ENCODE peak calls at places on chromosomes 16 and 17, in seven cellular contexts. X is GM12865, S is heart left ventricle, H is transverse colon, N is fibroblast of lung, K is BE2C, M is right atrium auricular region. U is an unnamed sample.

GRCh38 chr16:87765473-87765775 is 362 bp downstream of the KLHDC4 start:
- DNase-seq in S (no peak), N (no peak), M (no peak), K (no peak), X (peak; percentile 48), H (peak; percentile 15), U (no peak)

GRCh38 chr16:74570412-74571301 is 36.3 kb downstream of the GLG1 start:
- DNase-seq in S (no peak), M (no peak), K (no peak), H (no peak), N (no peak), X (no peak), U (peak; percentile 48)

GRCh38 chr17:46943511-46944393 is 20.8 kb downstream of the GOSR2 start:
- DNase-seq in N (peak; percentile 17), S (no peak), X (no peak), K (peak; percentile 33), M (no peak), H (no peak), U (peak; percentile 30)

GRCh38 chr17:62064791-62065563 is at the start of gene MED13:
- DNase-seq in N (peak; percentile 37), S (peak; percentile 81), M (peak; percentile 65), X (peak; percentile 54), K (peak; percentile 77), H (peak; percentile 71), U (peak; percentile 27)

GRCh38 chr17:71379512-71379911 is 741.3 kb upstream of the SOX9 start:
- DNase-seq in X (no peak), H (no peak), S (no peak), M (no peak), N (no peak), K (no peak), U (no peak)

GRCh38 chr17:21228845-21229244 is 14.9 kb upstream of the TMEM11 start:
- DNase-seq in N (no peak), S (peak; percentile 3), H (no peak), M (no peak), X (no peak), K (no peak), U (no peak)

GRCh38 chr17:68790931-68791330 is 164.3 kb downstream of the ABCA8 start:
- DNase-seq in S (no peak), H (no peak), N (no peak), X (no peak), M (no peak), K (no peak), U (peak; percentile 99)

GRCh38 chr17:52227926-52228325 is 69.4 kb upstream of the CA10 start:
- DNase-seq in X (no peak), N (no peak), M (no peak), S (no peak), K (no peak), H (no peak), U (no peak)

GRCh38 chr17:66644311-66644710 is 190.6 kb upstream of the CACNG5 start:
- DNase-seq in N (no peak), M (no peak), K (no peak), S (no peak), H (no peak), X (no peak), U (peak; percentile 9)

GRCh38 chr16:27232875-27233605 is 29.7 kb downstream of the KDM8 start:
- DNase-seq in S (peak; percentile 36), X (no peak), K (no peak), M (no peak), N (no peak), H (no peak), U (peak; percentile 44)

GRCh38 chr17:80882926-80883685 is 108.5 kb upstream of the CHMP6 start:
- DNase-seq in H (no peak), M (no peak), N (no peak), K (peak; percentile 4), X (no peak), S (peak; percentile 24), U (no peak)

GRCh38 chr17:77530591-77530990 is 389.8 kb downstream of the SEC14L1 start:
- DNase-seq in N (no peak), K (no peak), M (no peak), S (no peak), X (no peak), H (no peak), U (no peak)

GRCh38 chr17:27540300-27541105 is 84.3 kb downstream of the KSR1 start:
- DNase-seq in X (no peak), N (peak; percentile 100), H (peak; percentile 85), M (peak; percentile 97), K (no peak), S (peak; percentile 82), U (peak; percentile 99)

GRCh38 chr17:53626286-53626685 is 196.4 kb upstream of the KIF2B start:
- DNase-seq in M (no peak), X (no peak), K (no peak), H (no peak), S (no peak), N (peak; percentile 79), U (peak; percentile 56)

GRCh38 chr17:32566303-32566702 is 79.5 kb downstream of the CDK5R1 start:
- DNase-seq in N (no peak), S (no peak), K (no peak), M (no peak), H (no peak), X (no peak), U (no peak)
- H3K4me3 ChIP-seq in N (no peak overlapping the region), S (no peak overlapping the region), K (no peak overlapping the region), M (no peak overlapping the region), H (no peak overlapping the region), X (no peak overlapping the region), U (no peak overlapping the region)

GRCh38 chr16:78507576-78507975 is 408.1 kb downstream of the WWOX start:
- DNase-seq in X (no peak), H (no peak), S (no peak), K (no peak), M (no peak), N (no peak), U (no peak)

GRCh38 chr16:78503501-78504110 is 404.2 kb downstream of the WWOX start:
- DNase-seq in M (peak; percentile 69), X (peak; percentile 49), N (peak; percentile 86), H (peak; percentile 44), S (no peak), K (peak; percentile 23), U (peak; percentile 64)

GRCh38 chr16:78504391-78504945 is 405.0 kb downstream of the WWOX start:
- DNase-seq in N (peak; percentile 61), K (no peak), M (peak; percentile 65), X (no peak), H (peak; percentile 30), S (no peak), U (peak; percentile 3)

GRCh38 chr16:78506372-78507193 is 407.1 kb downstream of the WWOX start:
- DNase-seq in N (no peak), M (no peak), K (no peak), H (no peak), S (no peak), X (no peak), U (no peak)

GRCh38 chr16:78505544-78506371 is 406.3 kb downstream of the WWOX start:
- DNase-seq in K (no peak), N (peak; percentile 67), S (peak; percentile 76), H (peak; percentile 30), X (no peak), M (peak; percentile 77), U (peak; percentile 52)
- TF ChIP-seq CTCF in K (no peak), N (peak; percentile 60), S (peak; percentile 14), H (peak; percentile 25), X (no peak), M (no peak), U (peak; percentile 33)

DNA sequence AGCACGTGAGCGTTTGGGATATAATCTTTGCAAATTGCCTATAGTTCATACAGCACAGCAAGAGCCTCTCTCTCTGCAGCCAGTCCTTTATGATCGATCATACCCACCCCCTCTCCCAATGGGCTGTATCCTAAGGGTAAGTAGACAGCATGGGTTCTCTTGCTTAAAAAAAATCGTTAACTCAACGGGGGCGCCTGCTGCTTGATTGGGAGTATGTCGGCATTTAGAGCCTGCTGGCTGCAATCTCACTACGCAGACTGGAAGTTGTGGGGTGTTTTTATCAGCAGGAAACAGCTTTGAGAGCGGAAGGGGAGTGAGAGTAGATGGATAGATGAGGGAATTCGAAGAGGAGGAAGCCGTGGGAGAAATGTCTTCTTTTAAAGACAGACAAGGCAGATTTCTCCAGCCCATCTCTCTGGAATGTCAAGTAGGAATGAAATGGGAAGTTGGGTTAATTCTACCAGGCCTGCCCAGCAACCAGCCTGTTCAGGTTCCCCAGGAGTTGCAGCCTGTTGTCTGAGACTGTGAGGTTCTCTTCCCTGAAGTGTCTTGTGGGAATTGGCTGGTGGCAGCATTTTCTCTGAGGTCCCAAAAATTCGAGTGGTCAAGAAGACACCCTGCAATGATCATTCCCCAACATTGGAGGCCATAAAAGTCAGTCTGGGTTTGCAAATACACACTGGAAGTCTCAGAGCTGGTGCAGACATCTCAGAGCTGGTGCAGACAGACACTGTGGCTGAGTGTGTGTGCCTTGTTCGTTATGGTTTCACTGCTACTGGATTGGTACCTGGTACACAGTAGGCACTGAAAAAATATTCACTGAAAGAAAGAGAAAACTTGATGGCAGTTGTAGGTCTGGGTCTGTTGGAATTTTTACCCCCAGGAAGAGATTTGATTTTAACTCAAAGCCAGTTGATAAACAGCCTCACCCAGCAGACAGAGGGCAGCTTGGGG is 65.7 kb downstream of the PRKCB start:
- DNase-seq in H (no peak), N (no peak), K (no peak), X (no peak), M (no peak), S (no peak), U (no peak)
- H3K4me3 ChIP-seq in H (no peak overlapping the region), N (no peak overlapping the region), K (no peak overlapping the region), X (no peak overlapping the region), M (no peak overlapping the region), S (no peak overlapping the region), U (no peak overlapping the region)

GRCh38 chr16:1942810-1943726 is at the start of gene MSRB1:
- DNase-seq in N (peak; percentile 97), S (peak; percentile 100), M (peak; percentile 100), K (peak; percentile 100), X (peak; percentile 99), H (peak; percentile 100), U (peak; percentile 95)

GRCh38 chr16:1938910-1939309 is 4.1 kb downstream of the MSRB1 start:
- DNase-seq in X (no peak), S (no peak), H (no peak), K (no peak), N (no peak), M (no peak), U (no peak)

GRCh38 chr16:1940273-1941161 is 2.5 kb downstream of the MSRB1 start:
- DNase-seq in S (no peak), M (no peak), K (no peak), H (peak; percentile 47), X (no peak), N (no peak), U (no peak)

GRCh38 chr16:1941924-1942809 is 832 bp downstream of the MSRB1 start:
- DNase-seq in X (no peak), H (no peak), N (no peak), S (no peak), M (no peak), K (no peak), U (no peak)

DNA sequence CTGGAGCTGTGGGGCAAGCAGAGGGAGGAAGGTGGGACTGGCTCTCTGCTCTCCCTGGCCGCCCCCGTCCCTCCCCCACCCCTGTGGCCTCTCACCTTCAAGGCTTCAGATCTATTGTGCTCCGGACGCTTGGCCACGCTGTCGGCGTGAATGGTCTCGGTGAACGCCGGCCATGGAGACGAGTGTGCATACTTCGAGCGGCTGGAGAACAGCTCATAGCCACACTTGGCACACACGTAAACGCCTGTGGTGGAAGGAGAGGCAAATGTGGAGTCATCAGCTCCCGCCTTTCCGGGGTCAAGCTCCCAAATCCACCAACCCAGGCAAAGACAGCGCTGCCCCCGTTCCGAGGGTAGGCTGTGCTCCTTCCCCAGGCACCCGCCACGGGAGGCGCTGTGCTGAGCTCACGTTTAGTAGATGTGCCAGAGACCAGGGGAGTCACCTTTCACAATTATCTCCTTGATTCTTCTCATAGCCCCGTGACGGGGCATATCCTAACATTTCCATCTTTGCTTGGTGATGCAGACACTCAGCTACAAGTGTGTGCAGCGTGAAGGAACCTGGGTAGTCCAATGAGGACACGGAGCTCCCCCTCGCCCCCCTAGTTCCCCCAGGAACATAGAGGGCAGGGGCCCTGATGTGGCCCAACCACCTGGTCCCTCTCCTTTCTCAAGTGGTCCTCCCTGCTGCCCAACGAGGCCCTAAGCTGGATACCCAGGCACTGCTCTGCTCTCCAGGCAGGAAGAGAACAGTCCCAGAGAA is 1.7 kb downstream of the MSRB1 start:
- DNase-seq in H (no peak), N (peak; percentile 33), M (no peak), X (no peak), K (no peak), S (no peak), U (no peak)
- TF ChIP-seq CTCF in H (no peak), N (peak; percentile 29), M (no peak), X (no peak), K (peak; percentile 23), S (no peak), U (no peak)

U was measured in fibroblast of the aortic adventitia.